ENCODE peak calls at places on chromosomes 4 and X, in ten cellular contexts. B is pancreas, K is NCI-H1417, Q is prostate gland, Y is Caco-2, G is SW 1271, I is M059J, M is head of caudate nucleus, Z is tibial artery, X is glutamatergic neuron. C is an unnamed sample.

GRCh38 chrX:139932077-139932900 is 564 bp downstream of the ATP11C start:
- DNase-seq in B (peak; percentile 54), K (no peak), Q (peak; percentile 17), Y (peak; percentile 47), G (peak; percentile 22), I (peak; percentile 59), M (peak; percentile 37), Z (peak; percentile 25), X (peak; percentile 73), C (peak; percentile 56)

GRCh38 chrX:34631826-34632225 is 25.3 kb downstream of the TMEM47 start:
- DNase-seq in B (no peak), K (no peak), Q (no peak), Y (no peak), G (no peak), I (peak; percentile 18), M (no peak), Z (no peak), X (no peak), C (no peak)

GRCh38 chrX:105221374-105221773 is 880 bp upstream of the TEX13A start:
- DNase-seq in B (no peak), K (no peak), Q (no peak), Y (no peak), G (no peak), I (no peak), M (no peak), Z (no peak), X (no peak), C (no peak)

GRCh38 chr4:42761804-42762203 is 104.9 kb upstream of the ATP8A1 start:
- DNase-seq in B (no peak), K (peak; percentile 32), Q (no peak), Y (no peak), G (no peak), I (no peak), M (no peak), Z (no peak), X (peak; percentile 46), C (no peak)

GRCh38 chr4:47337893-47338292 is 125.6 kb downstream of the COMMD8 start:
- DNase-seq in B (no peak), K (no peak), Q (no peak), Y (no peak), G (no peak), I (no peak), M (no peak), Z (no peak), X (no peak), C (no peak)

GRCh38 chrX:129360175-129360574 is 163.1 kb downstream of the SMARCA1 start:
- DNase-seq in B (no peak), K (peak; percentile 18), Q (peak; percentile 6), Y (peak; percentile 61), G (peak; percentile 0), I (peak; percentile 60), M (peak; percentile 3), Z (peak; percentile 19), X (peak; percentile 43), C (no peak)

GRCh38 chrX:22135994-22136684 is 104.0 kb downstream of the PHEX start:
- DNase-seq in B (no peak), K (no peak), Q (peak; percentile 25), Y (no peak), G (no peak), I (peak; percentile 81), M (peak; percentile 12), Z (no peak), X (no peak), C (peak; percentile 2)

GRCh38 chrX:131703646-131704045 is 159.8 kb downstream of the OR13H1 start:
- DNase-seq in B (no peak), K (peak; percentile 67), Q (no peak), Y (no peak), G (no peak), I (no peak), M (no peak), Z (no peak), X (no peak), C (no peak)

GRCh38 chr4:3218824-3219760 is 29.9 kb upstream of the MSANTD1 start:
- DNase-seq in B (no peak), K (no peak), Q (no peak), Y (no peak), G (no peak), I (no peak), M (no peak), Z (no peak), X (no peak), C (no peak)

GRCh38 chr4:1055721-1056590 is 44.5 kb downstream of the FGFRL1 start:
- DNase-seq in B (no peak), K (no peak), Q (peak; percentile 5), Y (peak; percentile 42), G (no peak), I (no peak), M (no peak), Z (no peak), X (no peak), C (no peak)

GRCh38 chr4:4862665-4863482 is 3.4 kb downstream of the MSX1 start:
- DNase-seq in B (no peak), K (no peak), Q (no peak), Y (no peak), G (no peak), I (no peak), M (no peak), Z (no peak), X (peak; percentile 45), C (no peak)

GRCh38 chr4:57109847-57110634 is at the start of gene IGFBP7:
- DNase-seq in B (peak; percentile 42), K (no peak), Q (no peak), Y (peak; percentile 63), G (no peak), I (peak; percentile 53), M (peak; percentile 39), Z (peak; percentile 69), X (peak; percentile 43), C (peak; percentile 76)

GRCh38 chr4:1041147-1041935 is 29.9 kb downstream of the FGFRL1 start:
- DNase-seq in B (peak; percentile 51), K (no peak), Q (no peak), Y (no peak), G (no peak), I (peak; percentile 57), M (no peak), Z (no peak), X (no peak), C (no peak)

GRCh38 chr4:139153411-139154133 is 23.4 kb downstream of the ELF2 start:
- DNase-seq in B (no peak), K (no peak), Q (no peak), Y (peak; percentile 60), G (no peak), I (no peak), M (no peak), Z (no peak), X (no peak), C (no peak)

GRCh38 chrX:19964017-19964710 is 26.7 kb downstream of the BCLAF3 start:
- DNase-seq in B (no peak), K (no peak), Q (no peak), Y (no peak), G (no peak), I (peak; percentile 43), M (no peak), Z (no peak), X (no peak), C (no peak)

GRCh38 chr4:7359302-7360063 is 75.2 kb downstream of the PSAPL1 start:
- DNase-seq in B (no peak), K (peak; percentile 93), Q (no peak), Y (no peak), G (no peak), I (no peak), M (peak; percentile 4), Z (no peak), X (no peak), C (no peak)

GRCh38 chr4:7295917-7296660 is 103.8 kb downstream of the SORCS2 start:
- DNase-seq in B (no peak), K (no peak), Q (no peak), Y (peak; percentile 50), G (no peak), I (peak; percentile 14), M (peak; percentile 79), Z (no peak), X (peak; percentile 57), C (peak; percentile 54)

GRCh38 chr4:10160280-10160856 is 43.8 kb upstream of the WDR1 start:
- DNase-seq in B (no peak), K (no peak), Q (no peak), Y (peak; percentile 37), G (no peak), I (peak; percentile 50), M (no peak), Z (no peak), X (no peak), C (no peak)

GRCh38 chrX:74450803-74451449 is 29.6 kb downstream of the SLC16A2 start:
- DNase-seq in B (no peak), K (no peak), Q (no peak), Y (no peak), G (no peak), I (peak; percentile 96), M (no peak), Z (peak; percentile 28), X (no peak), C (no peak)

GRCh38 chr4:115233600-115233999 is 120.2 kb upstream of the NDST4 start:
- DNase-seq in B (no peak), K (no peak), Q (no peak), Y (no peak), G (no peak), I (no peak), M (no peak), Z (no peak), X (no peak), C (no peak)

GRCh38 chr4:54942735-54943134 is 182.7 kb downstream of the KDR start:
- DNase-seq in B (no peak), K (no peak), Q (no peak), Y (no peak), G (no peak), I (no peak), M (no peak), Z (no peak), X (no peak), C (no peak)

GRCh38 chr4:89134775-89135319 is 23.5 kb downstream of the TIGD2 start:
- DNase-seq in B (no peak), K (no peak), Q (no peak), Y (no peak), G (no peak), I (peak; percentile 83), M (no peak), Z (no peak), X (no peak), C (peak; percentile 8)

GRCh38 chr4:3365871-3366842 is 73.3 kb downstream of the RGS12 start:
- DNase-seq in B (no peak), K (no peak), Q (no peak), Y (no peak), G (no peak), I (no peak), M (no peak), Z (no peak), X (no peak), C (no peak)

GRCh38 chr4:33924239-33924638 is 2320.1 kb downstream of the ARAP2 start:
- DNase-seq in B (no peak), K (no peak), Q (no peak), Y (no peak), G (no peak), I (peak; percentile 86), M (no peak), Z (no peak), X (peak; percentile 45), C (no peak)

GRCh38 chr4:112938461-112939058 is 110.9 kb upstream of the ANK2 start:
- DNase-seq in B (no peak), K (peak; percentile 37), Q (no peak), Y (peak; percentile 31), G (no peak), I (peak; percentile 38), M (no peak), Z (no peak), X (no peak), C (no peak)